ENCODE peak calls at places on chromosomes 12 and 14, in nine cellular contexts. A is Peyer's patch, X is T-helper 2 cell, M is amniotic stem cell, W is Kasumi-1, K is astrocyte of the spinal cord, F is OCI-M1, R is left ventricle myocardium inferior, H is tibial artery. Y is an unnamed sample.
A peak's percentile ranks its signal among the peaks of the same experiment; 100 is the strongest.

GRCh38 chr12:132455565-132455964 is 34.4 kb upstream of the FBRSL1 start:
- DNase-seq in M (no peak), R (no peak), W (no peak), X (no peak), A (no peak), H (no peak), F (no peak), K (no peak), Y (no peak)

GRCh38 chr14:95998656-95999055 is 40.5 kb upstream of the C14orf132 start:
- DNase-seq in W (no peak), X (no peak), R (no peak), F (no peak), K (peak; percentile 35), A (no peak), H (no peak), M (peak; percentile 12), Y (no peak)

GRCh38 chr14:105508601-105509000 is 17.6 kb downstream of the TEDC1 start:
- DNase-seq in W (no peak), A (no peak), F (no peak), M (no peak), X (no peak), K (no peak), R (no peak), H (peak; percentile 49), Y (no peak)

GRCh38 chr14:70718383-70719123 is 76.8 kb downstream of the TTC9 start:
- DNase-seq in F (no peak), X (no peak), W (no peak), A (no peak), R (no peak), H (no peak), K (no peak), M (no peak), Y (no peak)

GRCh38 chr12:122646568-122647220 is 56.5 kb downstream of the HCAR2 start:
- DNase-seq in W (peak; percentile 97), X (peak; percentile 45), A (no peak), K (peak; percentile 78), H (no peak), R (no peak), M (peak; percentile 19), F (peak; percentile 95), Y (peak; percentile 37)

GRCh38 chr12:44846826-44847225 is 29.3 kb downstream of the NELL2 start:
- DNase-seq in H (no peak), X (no peak), K (no peak), M (no peak), F (no peak), W (no peak), R (no peak), A (no peak), Y (no peak)

GRCh38 chr14:90658541-90658967 is 157.7 kb downstream of the TTC7B start:
- DNase-seq in R (no peak), F (peak; percentile 89), K (peak; percentile 69), W (peak; percentile 93), A (no peak), X (no peak), M (peak; percentile 5), H (no peak), Y (peak; percentile 44)

GRCh38 chr14:50067723-50068495 is 48.5 kb downstream of the VCPKMT start:
- DNase-seq in M (peak; percentile 27), A (no peak), F (no peak), K (peak; percentile 89), W (no peak), H (no peak), R (no peak), X (no peak), Y (peak; percentile 89)

GRCh38 chr14:106790189-106791036 is 1264.0 kb downstream of the TMEM121 start:
- DNase-seq in X (peak; percentile 64), F (peak; percentile 73), M (no peak), A (peak; percentile 88), K (no peak), H (no peak), R (peak; percentile 44), W (peak; percentile 45), Y (no peak)

GRCh38 chr14:58667900-58668299 is 30.1 kb downstream of the DACT1 start:
- DNase-seq in R (no peak), K (no peak), H (no peak), X (no peak), M (no peak), A (no peak), W (no peak), F (no peak), Y (no peak)

GRCh38 chr12:2682301-2683282 is 112.2 kb upstream of the FKBP4 start:
- DNase-seq in M (no peak), H (no peak), W (peak; percentile 43), F (peak; percentile 84), K (peak; percentile 41), X (no peak), R (no peak), A (no peak), Y (no peak)

GRCh38 chr12:6863586-6864321 is 3.6 kb upstream of the TPI1 start:
- DNase-seq in A (no peak), R (no peak), F (no peak), K (no peak), X (no peak), H (no peak), M (no peak), W (no peak), Y (no peak)

GRCh38 chr12:6092784-6093722 is 31.4 kb downstream of the VWF start:
- DNase-seq in H (peak; percentile 88), X (no peak), W (no peak), F (no peak), K (peak; percentile 91), M (peak; percentile 69), R (no peak), A (peak; percentile 83), Y (peak; percentile 61)

GRCh38 chr12:52217223-52217622 is 15.8 kb upstream of the KRT7 start:
- DNase-seq in X (no peak), K (no peak), M (no peak), H (peak; percentile 75), F (no peak), A (peak; percentile 76), R (peak; percentile 65), W (no peak), Y (peak; percentile 57)

GRCh38 chr14:103549361-103550311 is 12.8 kb downstream of the BAG5 start:
- DNase-seq in A (no peak), X (no peak), F (no peak), R (peak; percentile 71), H (peak; percentile 72), M (no peak), W (no peak), K (no peak), Y (no peak)

GRCh38 chr12:89475203-89475990 is 49.2 kb downstream of the GALNT4 start:
- DNase-seq in M (no peak), W (no peak), K (no peak), F (no peak), H (no peak), X (no peak), R (no peak), A (no peak), Y (no peak)

GRCh38 chr12:112230136-112230535 is 104.8 kb downstream of the TRAFD1 start:
- DNase-seq in A (no peak), H (no peak), W (no peak), X (no peak), R (no peak), K (no peak), F (no peak), M (no peak), Y (no peak)

GRCh38 chr12:80056845-80057244 is 42.5 kb upstream of the OTOGL start:
- DNase-seq in M (no peak), W (peak; percentile 7), K (peak; percentile 64), R (no peak), X (no peak), F (no peak), A (no peak), H (no peak), Y (no peak)

GRCh38 chr12:8078400-8078799 is 3.7 kb upstream of the NECAP1 start:
- DNase-seq in M (peak; percentile 71), H (no peak), F (peak; percentile 79), R (no peak), X (peak; percentile 38), A (no peak), W (peak; percentile 59), K (peak; percentile 86), Y (no peak)

GRCh38 chr12:1279050-1279449 is 288.0 kb downstream of the ERC1 start:
- DNase-seq in R (no peak), W (peak; percentile 14), K (peak; percentile 14), F (peak; percentile 80), H (no peak), M (no peak), A (no peak), X (no peak), Y (no peak)

GRCh38 chr12:3044141-3044630 is 33.0 kb upstream of the TSPAN9 start:
- DNase-seq in W (no peak), H (no peak), R (no peak), M (no peak), A (no peak), X (no peak), F (no peak), K (no peak), Y (no peak)

GRCh38 chr12:79439179-79439825 is 251.5 kb downstream of the PAWR start:
- DNase-seq in R (no peak), K (peak; percentile 76), M (no peak), W (no peak), X (no peak), A (no peak), F (no peak), H (no peak), Y (no peak)

GRCh38 chr12:124921200-124922008 is 7.0 kb upstream of the UBC start:
- DNase-seq in M (no peak), H (peak; percentile 78), A (no peak), R (peak; percentile 45), X (peak; percentile 68), F (no peak), K (peak; percentile 66), W (no peak), Y (no peak)

GRCh38 chr12:111673503-111673902 is 12.3 kb downstream of the BRAP start:
- DNase-seq in F (peak; percentile 48), R (no peak), K (peak; percentile 22), M (no peak), A (no peak), W (peak; percentile 4), X (no peak), H (no peak), Y (no peak)

GRCh38 chr12:91845365-91845764 is 300.3 kb downstream of the BTG1 start:
- DNase-seq in M (no peak), W (no peak), X (no peak), R (no peak), A (no peak), H (no peak), K (no peak), F (no peak), Y (no peak)

GRCh38 chr12:100688451-100688864 is 106.1 kb upstream of the ANO4 start:
- DNase-seq in K (no peak), A (no peak), F (no peak), R (no peak), W (no peak), X (no peak), M (no peak), H (no peak), Y (no peak)

GRCh38 chr12:31732926-31733548 is 4.2 kb upstream of the AMN1 start:
- DNase-seq in A (no peak), K (peak; percentile 89), W (peak; percentile 22), H (no peak), M (peak; percentile 11), R (no peak), X (no peak), F (peak; percentile 57), Y (peak; percentile 94)

GRCh38 chr12:125081427-125081826 is 16.2 kb downstream of the AACS start:
- DNase-seq in A (no peak), X (no peak), K (no peak), R (no peak), H (no peak), F (no peak), M (no peak), W (no peak), Y (no peak)

GRCh38 chr12:112676526-112676925 is 115.0 kb upstream of the RPH3A start:
- DNase-seq in W (no peak), M (no peak), X (no peak), R (no peak), A (no peak), K (no peak), F (no peak), H (no peak), Y (no peak)

GRCh38 chr14:80974338-80975078 is 19.1 kb downstream of the TSHR start:
- DNase-seq in K (peak; percentile 66), H (no peak), A (no peak), W (no peak), X (no peak), F (no peak), M (no peak), R (no peak), Y (no peak)

GRCh38 chr12:112973016-112973711 is 5.2 kb upstream of the OAS2 start:
- DNase-seq in F (no peak), K (no peak), A (no peak), R (no peak), H (no peak), M (no peak), X (no peak), W (no peak), Y (no peak)

Y was measured in epithelial cell of prostate.